ENCODE peak calls at places on chromosomes 7 and 10, in ten cellular contexts. W is K562, Z is esophagus squamous epithelium, R is Peyer's patch, A is A549, F is gastrocnemius medialis, I is erythroblast, O is sigmoid colon, C is H1, S is transverse colon. K is an unnamed sample.

GRCh38 chr10:14926061-14926470 is 27.8 kb downstream of the DCLRE1C start:
- DNase-seq in S (no peak), A (no peak), R (no peak), C (no peak), O (no peak), I (no peak), Z (no peak), W (no peak), F (no peak), K (no peak)

GRCh38 chr7:34357946-34358345 is 300.1 kb upstream of the NPSR1 start:
- DNase-seq in F (no peak), Z (no peak), S (no peak), O (no peak), I (no peak), W (no peak), C (no peak), R (no peak), A (no peak), K (no peak)

GRCh38 chr10:99834410-99834809 is 52.0 kb downstream of the ABCC2 start:
- DNase-seq in W (no peak), C (no peak), I (peak), R (no peak), F (no peak), Z (no peak), O (no peak), A (peak), S (no peak), K (no peak)

GRCh38 chr7:87628780-87629569 is 777 bp downstream of the RUNDC3B start:
- DNase-seq in Z (no peak), W (no peak), R (peak), F (no peak), I (peak), C (no peak), A (no peak), O (peak), S (peak), K (peak)

GRCh38 chr10:104868231-104868630 is 227.1 kb downstream of the SORCS3 start:
- DNase-seq in A (no peak), W (no peak), C (no peak), R (no peak), S (no peak), O (no peak), I (no peak), F (no peak), Z (no peak), K (no peak)

GRCh38 chr10:34492081-34492480 is 323.0 kb downstream of the PARD3 start:
- DNase-seq in F (no peak), R (no peak), S (no peak), Z (no peak), A (no peak), I (no peak), O (no peak), C (no peak), W (no peak), K (no peak)

GRCh38 chr7:155857141-155857540 is 44.9 kb upstream of the SHH start:
- DNase-seq in R (peak), F (no peak), Z (no peak), C (no peak), I (no peak), A (no peak), S (no peak), O (peak), W (no peak), K (no peak)

GRCh38 chr7:6338551-6339274 is 66.3 kb upstream of the CYTH3 start:
- DNase-seq in A (no peak), W (no peak), O (no peak), Z (no peak), F (peak), R (no peak), I (no peak), S (no peak), C (no peak), K (no peak)

GRCh38 chr10:21993360-21994001 is 10.0 kb downstream of the DNAJC1 start:
- DNase-seq in F (no peak), C (no peak), O (no peak), W (peak), A (no peak), Z (no peak), R (no peak), I (peak), S (no peak), K (no peak)

GRCh38 chr7:105677803-105678583 is 96.7 kb upstream of the EFCAB10 start:
- DNase-seq in O (no peak), A (no peak), I (peak), S (peak), R (peak), W (no peak), F (no peak), C (no peak), Z (no peak), K (peak)

GRCh38 chr7:107934991-107935770 is 44.2 kb downstream of the DLD start:
- DNase-seq in F (no peak), Z (no peak), A (no peak), S (no peak), O (no peak), W (no peak), I (no peak), R (no peak), C (no peak), K (no peak)

GRCh38 chr10:102580230-102580629 is 64.0 kb upstream of the TRIM8 start:
- DNase-seq in R (no peak), I (no peak), O (no peak), W (no peak), A (no peak), Z (no peak), F (no peak), C (no peak), S (no peak), K (no peak)

GRCh38 chr10:6208781-6209235 is 6.1 kb downstream of the PFKFB3 start:
- DNase-seq in R (no peak), O (peak), F (no peak), C (no peak), I (no peak), S (no peak), Z (no peak), W (no peak), A (no peak), K (no peak)

GRCh38 chr10:26494018-26494417 is 55.9 kb downstream of the APBB1IP start:
- DNase-seq in F (no peak), C (no peak), S (no peak), A (no peak), W (no peak), R (no peak), I (no peak), Z (no peak), O (no peak), K (no peak)

GRCh38 chr10:36385693-36386092 is 739.7 kb upstream of the ANKRD30A start:
- DNase-seq in S (no peak), I (no peak), W (no peak), C (no peak), Z (no peak), R (no peak), F (no peak), O (no peak), A (no peak), K (no peak)

GRCh38 chr10:24041030-24041429 is 167.9 kb upstream of the KIAA1217 start:
- DNase-seq in R (no peak), I (no peak), S (no peak), Z (no peak), C (no peak), F (no peak), A (no peak), W (no peak), O (no peak), K (no peak)

GRCh38 chr7:139332960-139333359 is 8.2 kb upstream of the FMC1 start:
- DNase-seq in A (no peak), S (no peak), W (no peak), Z (no peak), O (no peak), R (no peak), C (no peak), I (no peak), F (no peak), K (peak)

GRCh38 chr7:29885626-29886025 is 79.3 kb downstream of the WIPF3 start:
- DNase-seq in Z (no peak), W (no peak), A (no peak), O (no peak), S (no peak), I (no peak), F (no peak), C (no peak), R (no peak), K (no peak)

GRCh38 chr10:26627320-26627719 is 70.2 kb upstream of the PDSS1 start:
- DNase-seq in S (no peak), A (peak), W (no peak), R (no peak), O (no peak), I (no peak), C (no peak), F (no peak), Z (no peak), K (no peak)

GRCh38 chr10:119871881-119872609 is 598 bp downstream of the MCMBP start:
- DNase-seq in W (no peak), A (no peak), R (peak), S (peak), C (no peak), Z (no peak), O (peak), F (no peak), I (peak), K (peak)

GRCh38 chr10:24153537-24153936 is 55.4 kb upstream of the KIAA1217 start:
- DNase-seq in W (no peak), R (no peak), C (no peak), S (no peak), I (no peak), F (no peak), A (no peak), Z (no peak), O (no peak), K (no peak)

GRCh38 chr10:79438021-79438698 is 7.3 kb downstream of the ZCCHC24 start:
- DNase-seq in W (no peak), O (peak), R (no peak), F (no peak), I (no peak), C (no peak), A (no peak), S (no peak), Z (no peak), K (no peak)

GRCh38 chr10:79070091-79070610 is 1.4 kb downstream of the ZMIZ1 start:
- DNase-seq in F (no peak), Z (no peak), W (peak), A (no peak), R (no peak), O (peak), I (peak), S (peak), C (no peak), K (peak)

GRCh38 chr7:27947581-27948278 is 207.8 kb downstream of the TAX1BP1 start:
- DNase-seq in W (no peak), O (no peak), A (no peak), S (no peak), R (no peak), F (no peak), I (no peak), Z (no peak), C (no peak), K (no peak)

GRCh38 chr10:124665980-124666379 is 78.2 kb downstream of the FAM53B start:
- DNase-seq in R (no peak), C (no peak), W (no peak), Z (no peak), A (no peak), S (no peak), I (no peak), F (no peak), O (no peak), K (no peak)

GRCh38 chr10:132452651-132453469 is 55.9 kb downstream of the PWWP2B start:
- DNase-seq in F (peak), S (peak), A (peak), O (peak), R (peak), W (peak), I (peak), C (no peak), Z (no peak), K (peak)

GRCh38 chr7:18975276-18975675 is 142.2 kb downstream of the TWIST1 start:
- DNase-seq in I (no peak), W (no peak), O (no peak), Z (no peak), R (no peak), S (no peak), C (no peak), F (no peak), A (no peak), K (no peak)

GRCh38 chr10:14302035-14302434 is 28.7 kb downstream of the FRMD4A start:
- DNase-seq in S (no peak), O (no peak), R (no peak), A (no peak), I (no peak), F (no peak), Z (no peak), W (no peak), C (no peak), K (no peak)

GRCh38 chr10:80046629-80047441 is 31.6 kb upstream of the TMEM254 start:
- DNase-seq in I (peak), F (no peak), A (peak), R (peak), Z (no peak), W (peak), S (peak), O (peak), C (peak), K (peak)

GRCh38 chr10:79187545-79187940 is 118.8 kb downstream of the ZMIZ1 start:
- DNase-seq in A (no peak), C (no peak), I (no peak), R (no peak), O (no peak), S (no peak), Z (no peak), W (no peak), F (no peak), K (no peak)

GRCh38 chr7:156004265-156005201 is 192.3 kb upstream of the SHH start:
- DNase-seq in R (no peak), W (no peak), F (no peak), I (no peak), S (no peak), Z (no peak), A (no peak), O (no peak), C (no peak), K (no peak)

GRCh38 chr7:40374575-40374974 is 239.8 kb downstream of the SUGCT start:
- DNase-seq in S (no peak), C (no peak), A (no peak), F (no peak), I (no peak), W (no peak), Z (no peak), O (no peak), R (no peak), K (no peak)

GRCh38 chr7:80379034-80379433 is 132.8 kb downstream of the GNAT3 start:
- DNase-seq in R (no peak), A (no peak), C (no peak), Z (no peak), I (no peak), W (no peak), S (no peak), O (no peak), F (no peak), K (no peak)

GRCh38 chr10:62844280-62845011 is 28.3 kb upstream of the EGR2 start:
- DNase-seq in S (no peak), W (no peak), O (no peak), I (no peak), F (no peak), Z (no peak), A (no peak), C (no peak), R (no peak), K (no peak)

GRCh38 chr7:97116308-97116707 is 1.2 kb upstream of the SDHAF3 start:
- DNase-seq in S (no peak), W (no peak), A (no peak), C (no peak), I (no peak), R (peak), O (no peak), F (no peak), Z (no peak), K (no peak)
- TF ChIP-seq POLR2A in S (no peak), W (no peak), A (no peak), C (no peak), I (no peak), R (no peak), O (no peak), F (no peak), Z (no peak), K (no peak)

GRCh38 chr7:2555121-2556052 is at the start of gene BRAT1:
- DNase-seq in S (peak), O (peak), I (peak), Z (peak), A (peak), R (peak), C (peak), W (peak), F (peak), K (peak)
- TF ChIP-seq POLR2A in S (peak), O (peak), I (peak), Z (peak), A (peak), R (peak), C (peak), W (peak), F (peak), K (peak)

GRCh38 chr7:43729214-43729923 is at the start of gene COA1:
- DNase-seq in I (peak), C (peak), R (peak), W (peak), A (peak), O (peak), S (peak), F (peak), Z (peak), K (peak)
- TF ChIP-seq POLR2A in I (peak), C (peak), R (no peak), W (peak), A (peak), O (peak), S (peak), F (peak), Z (no peak), K (peak)

GRCh38 chr7:35697414-35698175 is 2.7 kb upstream of the HERPUD2 start:
- DNase-seq in C (no peak), F (no peak), R (no peak), O (no peak), A (no peak), W (no peak), I (peak), S (no peak), Z (no peak), K (no peak)
- TF ChIP-seq POLR2A in C (no peak), F (no peak), R (no peak), O (no peak), A (no peak), W (no peak), I (no peak), S (no peak), Z (no peak), K (no peak)

DNA sequence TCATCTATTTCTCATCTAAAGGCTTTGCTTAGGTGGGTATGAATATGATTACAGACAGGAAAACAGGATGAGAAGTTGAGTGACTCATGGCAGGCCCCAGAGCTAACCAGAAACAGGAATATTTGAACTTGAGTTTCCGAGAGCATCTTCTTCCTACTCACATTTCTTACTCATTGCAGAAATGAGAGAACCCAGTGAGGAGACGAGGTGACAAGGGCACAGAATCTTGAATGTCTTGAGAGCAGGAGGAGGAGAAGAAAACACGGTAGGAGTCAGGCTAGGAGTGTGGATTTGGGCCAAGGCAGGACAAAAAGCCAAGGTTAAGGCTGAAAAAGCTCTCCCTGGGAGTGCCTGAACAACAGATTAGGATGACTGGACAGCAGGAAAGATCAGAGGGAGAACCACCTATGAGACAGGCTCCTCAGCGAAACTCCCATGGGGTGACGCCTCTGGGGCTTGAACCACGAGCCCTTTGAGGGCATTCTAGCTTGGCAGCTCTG is 3.0 kb upstream of the PGAM1 start:
- DNase-seq in C (no peak), A (no peak), I (no peak), O (no peak), F (no peak), R (no peak), W (no peak), S (no peak), Z (no peak), K (no peak)
- TF ChIP-seq POLR2A in C (no peak), A (no peak), I (no peak), O (no peak), F (no peak), R (no peak), W (no peak), S (no peak), Z (no peak), K (no peak)

K was measured in body of pancreas.